ENCODE peak calls at places on chromosome 16, in six cellular contexts. G is A549, H is GM12878, A is K562, K is HepG2, V is upper lobe of left lung. R is an unnamed sample.

GRCh38 chr16:24062270-24062817 is 193.8 kb upstream of the CACNG3 start:
- ATAC-seq in G (no peak), H (no peak), K (no peak), A (no peak), V (no peak), R (no peak)

GRCh38 chr16:78563905-78564304 is 464.5 kb downstream of the WWOX start:
- ATAC-seq in H (peak), G (no peak), V (no peak), A (no peak), K (no peak), R (no peak)

GRCh38 chr16:88309905-88310259 is 72.9 kb upstream of the ZNF469 start:
- ATAC-seq in A (no peak), H (no peak), V (no peak), K (peak), G (no peak), R (no peak)

GRCh38 chr16:23318639-23319038 is 16.5 kb downstream of the SCNN1B start:
- ATAC-seq in A (no peak), K (no peak), H (no peak), G (no peak), V (peak), R (no peak)

GRCh38 chr16:996672-997071 is 15.1 kb downstream of the SOX8 start:
- ATAC-seq in A (no peak), H (no peak), G (no peak), V (no peak), K (no peak), R (no peak)

GRCh38 chr16:82589407-82589806 is 37.4 kb upstream of the CDH13 start:
- ATAC-seq in K (no peak), H (no peak), G (no peak), V (no peak), A (no peak), R (no peak)

GRCh38 chr16:10750793-10751192 is 7.2 kb downstream of the NUBP1 start:
- ATAC-seq in G (no peak), K (no peak), V (no peak), A (no peak), H (no peak), R (no peak)

GRCh38 chr16:22728167-22728836 is 85.7 kb upstream of the HS3ST2 start:
- ATAC-seq in V (no peak), K (no peak), H (no peak), G (no peak), A (no peak), R (no peak)

GRCh38 chr16:23465179-23465578 is 12.2 kb upstream of the COG7 start:
- ATAC-seq in V (no peak), H (no peak), K (peak), G (no peak), A (peak), R (no peak)

GRCh38 chr16:31674686-31675085 is 147.0 kb downstream of the AHSP start:
- ATAC-seq in G (no peak), H (no peak), V (no peak), K (no peak), A (no peak), R (no peak)

GRCh38 chr16:11423315-11424117 is 78.3 kb downstream of the RMI2 start:
- ATAC-seq in G (no peak), H (peak), A (no peak), V (peak), K (peak), R (no peak)

GRCh38 chr16:12439443-12440232 is 364.0 kb downstream of the CPPED1 start:
- ATAC-seq in H (no peak), V (no peak), A (no peak), K (no peak), G (no peak), R (no peak)

DNA sequence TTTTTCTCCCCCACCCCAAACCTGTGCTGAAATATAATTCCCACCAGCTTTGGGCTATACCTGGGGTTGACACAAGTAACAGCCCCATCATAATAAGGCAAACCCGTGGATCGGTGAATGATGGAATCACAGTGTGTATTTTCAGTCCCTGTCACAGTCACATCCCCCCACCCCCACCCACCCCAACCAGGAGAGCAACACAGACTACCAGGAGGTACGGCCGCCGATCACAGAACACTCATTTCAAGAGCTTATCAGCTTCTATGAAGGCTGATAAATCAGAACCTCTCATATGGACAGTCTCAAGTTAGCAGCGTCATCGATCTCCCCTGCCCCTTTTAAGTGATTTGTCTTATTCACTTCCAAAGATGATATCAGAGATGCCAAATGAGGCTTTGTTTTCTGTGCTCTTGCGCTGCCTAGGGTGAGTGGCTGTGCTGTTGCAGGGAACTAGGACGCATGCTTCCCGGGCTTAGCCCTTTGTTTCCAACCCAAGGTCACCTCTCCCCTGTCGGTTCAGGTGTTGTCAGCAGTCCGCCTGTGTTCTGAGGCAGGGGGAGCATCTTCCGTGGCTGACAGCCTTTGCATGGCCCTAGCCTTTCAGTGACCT is 26.8 kb upstream of the PMFBP1 start:
- ATAC-seq in K (peak), V (no peak), H (no peak), A (no peak), G (no peak), R (no peak)
- TF ChIP-seq EP300 in K (no peak), V (no peak), H (no peak), A (no peak), G (no peak), R (no peak)

GRCh38 chr16:68085259-68086071 is at the start of gene NFATC3:
- ATAC-seq in A (peak), V (peak), G (peak), H (peak), K (peak), R (peak)
- TF ChIP-seq EP300 in A (no peak), V (no peak), G (no peak), H (no peak), K (no peak), R (no peak)

DNA sequence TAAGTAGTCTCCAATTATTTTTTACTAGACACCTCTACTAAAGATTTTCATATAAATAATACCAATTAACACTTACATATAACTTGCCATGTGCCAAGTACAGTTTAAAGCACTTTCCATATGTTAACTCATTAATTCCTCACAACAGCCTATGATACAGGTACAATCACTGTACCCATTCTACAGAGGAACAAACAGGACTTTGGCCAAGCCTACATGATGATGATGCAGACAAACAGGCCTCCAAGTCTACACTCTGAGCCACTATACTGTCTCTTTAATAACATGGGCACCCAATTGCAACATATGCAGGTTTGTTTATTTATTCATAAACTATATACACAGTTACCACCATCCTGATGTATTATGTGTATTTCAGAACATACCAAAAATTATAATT is 46.0 kb downstream of the TOX3 start:
- ATAC-seq in A (no peak), K (no peak), H (no peak), G (no peak), V (no peak), R (no peak)
- TF ChIP-seq EP300 in A (no peak), K (no peak), H (no peak), G (no peak), V (no peak), R (no peak)

DNA sequence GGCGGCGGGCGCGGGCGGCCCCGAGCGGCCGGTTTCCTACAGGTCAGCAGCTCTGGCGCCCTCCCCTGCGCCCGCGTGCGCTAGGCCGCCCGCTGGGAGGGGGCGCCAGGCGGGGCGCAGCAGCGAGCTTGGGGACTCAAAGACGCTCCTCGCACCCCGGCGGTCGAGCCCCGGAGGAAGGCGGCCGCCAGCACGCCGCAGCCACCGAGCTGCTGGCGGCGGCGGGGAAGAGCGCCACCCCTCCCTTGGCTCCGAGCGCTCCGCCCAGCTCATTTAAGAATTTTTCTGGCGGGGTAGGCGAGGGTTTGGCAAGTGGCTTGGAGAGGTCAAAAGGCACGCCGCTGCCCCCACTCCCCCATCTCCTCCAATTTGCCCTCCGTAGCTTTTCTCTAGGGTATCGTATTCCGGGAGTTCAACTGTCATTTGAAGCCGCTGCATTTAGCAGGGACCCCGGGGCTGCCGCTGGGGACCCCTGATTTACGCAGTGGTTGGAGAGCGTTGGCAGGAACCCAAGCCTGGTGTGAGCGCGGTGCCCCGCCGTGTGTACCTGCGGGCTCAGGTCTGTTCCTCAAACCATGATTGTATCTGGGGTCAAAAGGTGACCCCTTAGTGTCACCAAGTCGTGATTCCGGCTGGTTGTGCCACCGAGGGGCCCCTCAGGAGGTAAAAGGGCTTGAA is 59.5 kb upstream of the GSE1 start:
- ATAC-seq in G (peak), V (peak), H (peak), A (peak), K (peak), R (peak)
- TF ChIP-seq EP300 in G (no peak), V (no peak), H (no peak), A (peak), K (no peak), R (no peak)

GRCh38 chr16:35596467-35596866 is 2137.1 kb downstream of the TP53TG3F start:
- ATAC-seq in K (no peak), G (no peak), H (no peak), V (no peak), A (no peak), R (no peak)
- TF ChIP-seq EP300 in K (no peak), G (no peak), H (no peak), V (no peak), A (no peak), R (no peak)

DNA sequence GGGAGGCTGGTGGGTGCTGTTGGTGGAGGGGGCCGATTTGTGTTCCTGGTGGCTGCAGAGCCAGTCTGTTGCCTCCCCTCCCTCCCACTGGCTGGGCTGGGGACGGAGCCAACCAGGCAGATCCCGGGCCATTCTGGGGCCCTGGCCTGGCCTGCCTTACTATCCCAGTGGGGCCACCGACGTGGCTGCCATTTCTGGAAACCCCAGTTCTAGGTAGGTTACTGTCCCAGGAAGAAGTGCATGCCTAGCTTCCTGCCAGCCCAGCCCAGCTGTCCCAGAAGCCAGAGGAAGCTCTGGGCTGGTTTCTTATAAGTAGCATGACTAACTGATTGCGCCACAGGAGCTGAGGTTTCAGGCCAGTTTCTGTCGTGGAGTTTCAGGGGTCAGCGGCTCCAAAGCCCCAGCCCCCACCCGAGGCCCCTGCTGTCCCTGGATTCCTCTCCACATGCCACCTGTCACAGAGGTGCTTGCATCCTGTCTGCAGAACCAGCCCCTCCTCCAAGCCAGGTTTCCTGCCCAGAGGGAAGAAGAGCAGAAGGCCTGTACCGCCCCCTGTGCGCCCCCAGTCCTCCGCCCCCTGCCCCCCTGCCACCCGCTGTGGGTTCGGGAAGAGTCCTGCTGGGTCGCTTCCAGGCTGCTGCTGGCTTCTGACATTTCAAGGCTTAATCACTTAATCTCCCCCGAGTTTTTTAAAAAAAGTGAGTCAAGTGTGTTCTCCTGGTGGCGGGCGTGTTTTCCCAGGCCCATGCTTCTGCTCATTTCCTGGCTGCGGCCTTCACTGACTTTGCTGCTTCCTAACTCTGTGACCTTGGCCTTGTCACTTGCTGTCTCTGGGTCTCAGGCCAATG is 13.2 kb downstream of the IL4R start:
- ATAC-seq in G (peak), V (peak), A (no peak), H (peak), K (peak), R (peak)
- TF ChIP-seq EP300 in G (peak), V (peak), A (no peak), H (no peak), K (no peak), R (no peak)

GRCh38 chr16:4426021-4426684 is 485 bp downstream of the DNAJA3 start:
- ATAC-seq in A (peak), V (peak), K (peak), G (peak), H (peak), R (peak)
- TF ChIP-seq EP300 in A (no peak), V (no peak), K (no peak), G (no peak), H (no peak), R (no peak)

DNA sequence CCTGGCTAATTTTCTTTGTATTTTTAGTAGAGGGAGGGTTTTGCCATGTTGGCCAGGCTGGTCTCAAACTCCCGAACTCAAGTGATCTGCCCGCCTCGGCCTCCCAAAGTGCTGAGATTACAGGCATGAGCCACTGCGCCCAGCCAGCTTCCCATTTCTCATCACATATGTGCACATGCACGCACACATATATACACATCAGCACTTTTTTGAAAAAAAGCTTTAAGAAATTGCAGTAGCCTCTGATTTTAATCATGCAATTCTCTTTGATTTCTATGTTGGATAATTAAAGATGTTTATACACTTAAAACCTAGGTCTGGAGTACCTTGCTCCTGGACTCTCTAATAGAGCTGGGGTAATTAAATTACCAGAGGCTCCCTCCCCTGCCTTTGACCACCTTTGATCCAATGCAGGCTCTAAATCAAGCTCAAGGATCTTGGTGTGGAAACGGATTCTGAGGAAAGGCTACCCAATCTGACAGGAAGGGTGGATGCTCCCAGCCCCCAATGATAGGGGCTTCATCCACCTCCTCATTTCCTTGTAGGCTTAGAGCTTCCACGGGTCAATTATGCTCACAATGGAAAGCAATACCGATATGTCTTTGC is 29.7 kb upstream of the GAN start:
- ATAC-seq in K (no peak), H (no peak), G (no peak), A (no peak), V (no peak), R (no peak)
- TF ChIP-seq EP300 in K (no peak), H (no peak), G (no peak), A (no peak), V (no peak), R (no peak)

GRCh38 chr16:54430491-54431030 is 144.0 kb upstream of the IRX3 start:
- ATAC-seq in K (peak), A (no peak), V (no peak), G (no peak), H (no peak), R (no peak)
- TF ChIP-seq EP300 in K (no peak), A (no peak), V (no peak), G (no peak), H (no peak), R (no peak)

DNA sequence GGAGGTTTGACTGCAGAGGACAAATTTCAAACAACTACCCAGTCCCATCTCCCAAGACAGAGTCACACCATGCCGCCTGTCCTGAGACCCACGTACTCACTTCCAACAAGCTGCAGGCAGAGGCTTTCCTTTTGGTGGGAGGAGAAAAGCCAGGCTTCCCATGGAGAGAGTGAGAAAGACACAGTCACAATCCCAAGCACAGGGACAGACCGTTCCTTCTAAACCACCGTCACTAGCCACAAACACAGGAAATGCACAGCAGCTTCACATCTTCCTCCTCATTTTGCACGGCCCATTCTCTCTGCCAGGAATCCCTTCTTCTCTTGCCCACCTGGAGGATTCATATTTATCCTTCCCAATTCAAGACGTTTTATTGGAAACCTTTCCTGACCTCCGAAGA is 87.8 kb downstream of the XYLT1 start:
- ATAC-seq in G (no peak), A (no peak), H (no peak), K (no peak), V (no peak), R (peak)
- TF ChIP-seq EP300 in G (no peak), A (no peak), H (no peak), K (no peak), V (peak), R (no peak)

R was measured in gastroesophageal sphincter.